ENCODE peak calls at places on chromosomes 11 and 22, in eight cellular contexts. F, O, R, P, N, E, G and X are unnamed samples.

GRCh38 chr11:120179071-120179672 is 31.7 kb upstream of the OAF start:
- DNase-seq in E (no peak), P (no peak), R (no peak), F (peak; percentile 9), G (no peak), O (peak; percentile 5), N (no peak), X (no peak)

GRCh38 chr22:31286360-31287255 is 5.7 kb downstream of the PIK3IP1 start:
- DNase-seq in E (peak; percentile 67), G (no peak), F (no peak), O (no peak), R (peak; percentile 25), P (peak; percentile 54), N (peak; percentile 32), X (peak; percentile 82)

GRCh38 chr22:38950527-38951111 is 6.8 kb upstream of the APOBEC3A start:
- DNase-seq in N (no peak), F (no peak), G (no peak), P (no peak), E (no peak), O (peak; percentile 14), R (no peak), X (peak; percentile 44)

GRCh38 chr11:119683783-119684182 is 45.2 kb downstream of the NECTIN1 start:
- DNase-seq in P (no peak), N (no peak), O (no peak), R (no peak), G (no peak), F (no peak), E (no peak), X (no peak)

GRCh38 chr22:50628543-50629134 is 687 bp upstream of the ARSA start:
- DNase-seq in R (no peak), N (no peak), G (no peak), O (no peak), F (no peak), P (peak; percentile 64), E (no peak), X (peak; percentile 63)

GRCh38 chr22:41658869-41659268 is 29.8 kb downstream of the SNU13 start:
- DNase-seq in N (no peak), P (no peak), R (no peak), E (no peak), F (no peak), O (no peak), G (no peak), X (no peak)

GRCh38 chr11:124880958-124881357 is 15.7 kb downstream of the ROBO3 start:
- DNase-seq in P (no peak), R (no peak), F (no peak), G (no peak), N (no peak), O (no peak), E (no peak), X (no peak)

GRCh38 chr11:26974068-26974790 is 19.7 kb upstream of the FIBIN start:
- DNase-seq in R (peak; percentile 47), O (no peak), F (peak; percentile 55), P (no peak), N (no peak), E (no peak), G (peak; percentile 57), X (no peak)

GRCh38 chr22:37842015-37842793 is 1.9 kb downstream of the ANKRD54 start:
- DNase-seq in R (no peak), N (no peak), F (no peak), P (no peak), E (no peak), O (no peak), G (no peak), X (no peak)

GRCh38 chr11:119262668-119263351 is 54.1 kb downstream of the MCAM start:
- DNase-seq in R (peak; percentile 74), O (no peak), F (peak; percentile 82), P (no peak), E (no peak), G (no peak), N (no peak), X (no peak)

GRCh38 chr22:42918500-42918899 is 61.4 kb upstream of the ARFGAP3 start:
- DNase-seq in R (no peak), P (no peak), E (no peak), G (no peak), N (no peak), O (no peak), F (no peak), X (no peak)